ENCODE peak calls at places on chromosomes 5 and 9, in seven cellular contexts. J is cardiac fibroblast; Y is substantia nigra; W is AG08396; G is activated naive CD4-positive, alpha-beta T cell treated with anti-CD3 and anti-CD28 coated beads, Interleukin-2, amount 50 U/mL, for 16 hours; N is NCI-H774; E is RWPE2. C is an unnamed sample.

GRCh38 chr9:7320139-7320538 is 479.4 kb downstream of the DMAC1 start:
- DNase-seq in N (peak), Y (no peak), G (no peak), W (peak), J (peak), E (no peak), C (peak)

GRCh38 chr5:67182406-67182805 is 14.2 kb downstream of the CD180 start:
- DNase-seq in N (no peak), J (peak), Y (no peak), W (peak), G (no peak), E (no peak), C (no peak)

GRCh38 chr5:1488882-1489680 is 34.7 kb downstream of the LPCAT1 start:
- DNase-seq in G (no peak), Y (no peak), N (no peak), J (peak), E (no peak), W (peak), C (no peak)

GRCh38 chr5:174425271-174425963 is 299.0 kb upstream of the MSX2 start:
- DNase-seq in J (no peak), E (no peak), G (no peak), N (no peak), Y (no peak), W (no peak), C (peak)

GRCh38 chr5:36496471-36496870 is 109.9 kb upstream of the SLC1A3 start:
- DNase-seq in J (no peak), N (no peak), E (no peak), G (no peak), Y (no peak), W (no peak), C (no peak)

GRCh38 chr9:26833792-26834191 is 58.8 kb downstream of the CAAP1 start:
- DNase-seq in G (no peak), N (no peak), J (no peak), E (no peak), W (no peak), Y (no peak), C (no peak)

GRCh38 chr9:106862946-106863740 is at the start of gene ZNF462:
- DNase-seq in E (no peak), G (no peak), N (peak), J (peak), W (peak), Y (peak), C (peak)

GRCh38 chr9:91908746-91909145 is 41.3 kb downstream of the ROR2 start:
- DNase-seq in J (peak), N (no peak), E (no peak), W (no peak), Y (no peak), G (no peak), C (no peak)

GRCh38 chr9:123269316-123269715 is 930 bp upstream of the STRBP start:
- DNase-seq in Y (no peak), W (no peak), N (no peak), J (no peak), E (no peak), G (peak), C (no peak)

GRCh38 chr5:120552638-120553037 is 88.5 kb downstream of the PRR16 start:
- DNase-seq in Y (no peak), E (no peak), G (no peak), W (no peak), J (no peak), N (no peak), C (no peak)

GRCh38 chr5:57664700-57665099 is 182.1 kb upstream of the ACTBL2 start:
- DNase-seq in N (no peak), G (no peak), W (no peak), Y (no peak), J (no peak), E (no peak), C (no peak)

GRCh38 chr9:73269430-73270101 is 117.9 kb downstream of the ANXA1 start:
- DNase-seq in W (no peak), N (no peak), J (peak), Y (no peak), E (no peak), G (no peak), C (no peak)

GRCh38 chr9:12876872-12877271 is 102.1 kb downstream of the LURAP1L start:
- DNase-seq in E (no peak), W (no peak), Y (no peak), N (no peak), J (no peak), G (no peak), C (no peak)

GRCh38 chr9:137757139-137757538 is 120.4 kb upstream of the CACNA1B start:
- DNase-seq in N (no peak), Y (no peak), W (no peak), J (no peak), G (no peak), E (no peak), C (no peak)

GRCh38 chr5:94471496-94471895 is 146.9 kb downstream of the KIAA0825 start:
- DNase-seq in J (peak), Y (no peak), W (no peak), N (no peak), E (no peak), G (no peak), C (no peak)

GRCh38 chr9:112234779-112235178 is 59.7 kb upstream of the SUSD1 start:
- DNase-seq in E (no peak), N (no peak), W (no peak), Y (no peak), G (no peak), J (no peak), C (no peak)

C was measured in NCI-H510A.